ENCODE peak calls at places on chromosomes 13 and 19, in ten cellular contexts. One of them, this sample, is unnamed.

GRCh38 chr13:41500501-41500900 is 43.2 kb downstream of the RGCC start:
- DNase-seq in thyroid gland: no peak
- DNase-seq in neural progenitor cell: no peak
- DNase-seq in ascending aorta: no peak
- DNase-seq in A673: no peak
- DNase-seq in adrenal gland: no peak
- DNase-seq in cardiac muscle cell: no peak
- DNase-seq in aorta: no peak
- DNase-seq in A549: no peak
- DNase-seq in tibial nerve: no peak
- DNase-seq in this sample: no peak

GRCh38 chr13:37918116-37919100 is 48.8 kb upstream of the TRPC4 start:
- DNase-seq in thyroid gland: no peak
- DNase-seq in neural progenitor cell: peak; percentile 3
- DNase-seq in ascending aorta: no peak
- DNase-seq in A673: peak; percentile 39
- DNase-seq in adrenal gland: no peak
- DNase-seq in cardiac muscle cell: no peak
- DNase-seq in aorta: no peak
- DNase-seq in A549: no peak
- DNase-seq in tibial nerve: no peak
- DNase-seq in this sample: no peak

GRCh38 chr13:46796129-46796514 is 839 bp downstream of the ESD start:
- DNase-seq in thyroid gland: no peak
- DNase-seq in neural progenitor cell: no peak
- DNase-seq in ascending aorta: no peak
- DNase-seq in A673: no peak
- DNase-seq in adrenal gland: no peak
- DNase-seq in cardiac muscle cell: no peak
- DNase-seq in aorta: no peak
- DNase-seq in A549: no peak
- DNase-seq in tibial nerve: no peak
- DNase-seq in this sample: no peak

GRCh38 chr19:1252221-1252817 is 3.9 kb downstream of the MIDN start:
- DNase-seq in thyroid gland: peak; percentile 97
- DNase-seq in neural progenitor cell: no peak
- DNase-seq in ascending aorta: peak; percentile 87
- DNase-seq in A673: no peak
- DNase-seq in adrenal gland: peak; percentile 95
- DNase-seq in cardiac muscle cell: no peak
- DNase-seq in aorta: peak; percentile 97
- DNase-seq in A549: peak; percentile 85
- DNase-seq in tibial nerve: peak; percentile 85
- DNase-seq in this sample: peak; percentile 64

GRCh38 chr19:52336117-52336811 is at the start of gene ZNF610:
- DNase-seq in thyroid gland: peak; percentile 92
- DNase-seq in neural progenitor cell: peak; percentile 86
- DNase-seq in ascending aorta: peak; percentile 46
- DNase-seq in A673: peak; percentile 87
- DNase-seq in adrenal gland: peak; percentile 93
- DNase-seq in cardiac muscle cell: peak; percentile 90
- DNase-seq in aorta: peak; percentile 93
- DNase-seq in A549: no peak
- DNase-seq in tibial nerve: peak; percentile 81
- DNase-seq in this sample: peak; percentile 91

GRCh38 chr13:109778102-109778542 is 8.3 kb downstream of the IRS2 start:
- DNase-seq in thyroid gland: no peak
- DNase-seq in neural progenitor cell: peak; percentile 29
- DNase-seq in ascending aorta: no peak
- DNase-seq in A673: peak; percentile 60
- DNase-seq in adrenal gland: no peak
- DNase-seq in cardiac muscle cell: no peak
- DNase-seq in aorta: no peak
- DNase-seq in A549: peak; percentile 63
- DNase-seq in tibial nerve: no peak
- DNase-seq in this sample: no peak

GRCh38 chr19:6848986-6849385 is 38.4 kb upstream of the ADGRE1 start:
- DNase-seq in thyroid gland: no peak
- DNase-seq in neural progenitor cell: no peak
- DNase-seq in ascending aorta: no peak
- DNase-seq in A673: no peak
- DNase-seq in adrenal gland: no peak
- DNase-seq in cardiac muscle cell: no peak
- DNase-seq in aorta: no peak
- DNase-seq in A549: no peak
- DNase-seq in tibial nerve: no peak
- DNase-seq in this sample: no peak

GRCh38 chr13:61417171-61417570 is 1.5 kb upstream of the PCDH20 start:
- DNase-seq in thyroid gland: no peak
- DNase-seq in neural progenitor cell: no peak
- DNase-seq in ascending aorta: no peak
- DNase-seq in A673: no peak
- DNase-seq in adrenal gland: no peak
- DNase-seq in cardiac muscle cell: no peak
- DNase-seq in aorta: no peak
- DNase-seq in A549: no peak
- DNase-seq in tibial nerve: no peak
- DNase-seq in this sample: no peak

GRCh38 chr13:73106513-73107214 is 47.9 kb downstream of the KLF5 start:
- DNase-seq in thyroid gland: no peak
- DNase-seq in neural progenitor cell: no peak
- DNase-seq in ascending aorta: no peak
- DNase-seq in A673: no peak
- DNase-seq in adrenal gland: no peak
- DNase-seq in cardiac muscle cell: no peak
- DNase-seq in aorta: no peak
- DNase-seq in A549: no peak
- DNase-seq in tibial nerve: no peak
- DNase-seq in this sample: no peak

GRCh38 chr19:5141278-5141925 is 172.5 kb downstream of the KDM4B start:
- DNase-seq in thyroid gland: no peak
- DNase-seq in neural progenitor cell: no peak
- DNase-seq in ascending aorta: no peak
- DNase-seq in A673: no peak
- DNase-seq in adrenal gland: no peak
- DNase-seq in cardiac muscle cell: no peak
- DNase-seq in aorta: peak; percentile 41
- DNase-seq in A549: no peak
- DNase-seq in tibial nerve: no peak
- DNase-seq in this sample: peak; percentile 16

GRCh38 chr19:58399903-58400637 is 4.6 kb downstream of the RNF225 start:
- DNase-seq in thyroid gland: no peak
- DNase-seq in neural progenitor cell: no peak
- DNase-seq in ascending aorta: no peak
- DNase-seq in A673: no peak
- DNase-seq in adrenal gland: peak; percentile 31
- DNase-seq in cardiac muscle cell: no peak
- DNase-seq in aorta: peak; percentile 50
- DNase-seq in A549: no peak
- DNase-seq in tibial nerve: no peak
- DNase-seq in this sample: no peak

DNA sequence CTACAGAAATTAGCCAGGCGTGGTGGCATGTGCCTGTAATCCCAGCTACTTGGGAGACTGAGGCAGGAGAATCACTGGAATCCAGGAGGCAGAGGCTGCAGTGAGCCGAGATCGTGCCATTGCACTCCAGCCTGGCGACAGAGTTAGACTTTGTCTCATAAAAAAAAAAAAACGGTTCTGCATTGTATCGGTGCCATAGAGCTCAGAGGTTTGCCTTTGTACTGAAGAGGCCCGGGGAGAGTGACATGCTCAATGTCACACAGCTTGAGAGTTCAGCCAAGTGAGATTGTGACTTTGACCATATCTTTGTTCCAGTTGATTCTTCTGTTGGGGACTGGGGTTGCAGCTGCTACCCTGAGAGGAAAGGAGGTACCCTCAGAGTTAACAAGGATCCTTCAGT is 4.3 kb downstream of the HAUS8 start:
- DNase-seq in thyroid gland: no peak
- DNase-seq in neural progenitor cell: no peak
- DNase-seq in ascending aorta: no peak
- DNase-seq in A673: no peak
- DNase-seq in adrenal gland: no peak
- DNase-seq in cardiac muscle cell: no peak
- DNase-seq in aorta: no peak
- DNase-seq in A549: no peak
- DNase-seq in tibial nerve: no peak
- DNase-seq in this sample: no peak
- H3K4me1 ChIP-seq in thyroid gland: peaks cover 7% of the 10 kb centered on the region
- H3K4me1 ChIP-seq in neural progenitor cell: peaks cover 5% of the 10 kb centered on the region
- H3K4me1 ChIP-seq in ascending aorta: no peaks in the 10 kb centered on the region
- H3K4me1 ChIP-seq in A673: peaks cover 9% of the 10 kb centered on the region
- H3K4me1 ChIP-seq in adrenal gland: peaks cover 11% of the 10 kb centered on the region
- H3K4me1 ChIP-seq in cardiac muscle cell: peaks cover 6% of the 10 kb centered on the region
- H3K4me1 ChIP-seq in aorta: no peaks in the 10 kb centered on the region
- H3K4me1 ChIP-seq in A549: peaks cover 10% of the 10 kb centered on the region
- H3K4me1 ChIP-seq in tibial nerve: peaks cover 8% of the 10 kb centered on the region
- H3K4me1 ChIP-seq in this sample: no peaks in the 10 kb centered on the region

GRCh38 chr13:108425056-108425455 is 155.5 kb downstream of the TNFSF13B start:
- DNase-seq in thyroid gland: no peak
- DNase-seq in neural progenitor cell: no peak
- DNase-seq in ascending aorta: no peak
- DNase-seq in A673: no peak
- DNase-seq in adrenal gland: no peak
- DNase-seq in cardiac muscle cell: peak; percentile 23
- DNase-seq in aorta: no peak
- DNase-seq in A549: no peak
- DNase-seq in tibial nerve: no peak
- DNase-seq in this sample: no peak

GRCh38 chr13:108428691-108429090 is 159.2 kb downstream of the TNFSF13B start:
- DNase-seq in thyroid gland: no peak
- DNase-seq in neural progenitor cell: no peak
- DNase-seq in ascending aorta: no peak
- DNase-seq in A673: no peak
- DNase-seq in adrenal gland: no peak
- DNase-seq in cardiac muscle cell: no peak
- DNase-seq in aorta: no peak
- DNase-seq in A549: no peak
- DNase-seq in tibial nerve: no peak
- DNase-seq in this sample: no peak

GRCh38 chr13:108427355-108427754 is 157.8 kb downstream of the TNFSF13B start:
- DNase-seq in thyroid gland: no peak
- DNase-seq in neural progenitor cell: no peak
- DNase-seq in ascending aorta: no peak
- DNase-seq in A673: no peak
- DNase-seq in adrenal gland: no peak
- DNase-seq in cardiac muscle cell: no peak
- DNase-seq in aorta: no peak
- DNase-seq in A549: peak; percentile 6
- DNase-seq in tibial nerve: no peak
- DNase-seq in this sample: no peak

DNA sequence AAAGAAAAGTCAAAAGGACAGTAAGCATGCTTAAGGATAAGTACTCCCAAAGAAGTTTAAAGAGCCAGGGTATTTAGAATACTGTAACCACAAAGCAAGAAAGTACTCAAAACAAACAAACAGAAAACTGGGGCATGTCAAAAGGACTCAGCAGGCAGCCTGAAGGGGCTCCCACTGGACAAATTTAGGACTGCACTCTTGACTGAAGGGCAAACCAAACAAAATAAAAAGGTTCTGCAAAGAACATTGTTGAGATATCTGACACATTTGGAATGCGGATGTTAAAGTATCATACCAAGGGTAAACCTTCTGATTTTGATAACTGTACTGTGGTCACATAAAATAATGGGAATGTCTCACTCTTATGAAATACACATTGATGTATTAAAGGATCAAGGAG is 157.4 kb downstream of the TNFSF13B start:
- DNase-seq in thyroid gland: no peak
- DNase-seq in neural progenitor cell: no peak
- DNase-seq in ascending aorta: no peak
- DNase-seq in A673: no peak
- DNase-seq in adrenal gland: no peak
- DNase-seq in cardiac muscle cell: no peak
- DNase-seq in aorta: no peak
- DNase-seq in A549: no peak
- DNase-seq in tibial nerve: no peak
- DNase-seq in this sample: no peak
- H3K4me1 ChIP-seq in thyroid gland: no peaks in the 10 kb centered on the region
- H3K4me1 ChIP-seq in neural progenitor cell: no peaks in the 10 kb centered on the region
- H3K4me1 ChIP-seq in ascending aorta: no peaks in the 10 kb centered on the region
- H3K4me1 ChIP-seq in A673: no peaks in the 10 kb centered on the region
- H3K4me1 ChIP-seq in adrenal gland: no peaks in the 10 kb centered on the region
- H3K4me1 ChIP-seq in cardiac muscle cell: peaks cover 14% of the 10 kb centered on the region
- H3K4me1 ChIP-seq in aorta: no peaks in the 10 kb centered on the region
- H3K4me1 ChIP-seq in A549: no peaks in the 10 kb centered on the region
- H3K4me1 ChIP-seq in tibial nerve: no peaks in the 10 kb centered on the region
- H3K4me1 ChIP-seq in this sample: no peaks in the 10 kb centered on the region

GRCh38 chr19:35006342-35006998 is 6.3 kb downstream of the GRAMD1A start:
- DNase-seq in thyroid gland: no peak
- DNase-seq in neural progenitor cell: no peak
- DNase-seq in ascending aorta: no peak
- DNase-seq in A673: no peak
- DNase-seq in adrenal gland: peak; percentile 83
- DNase-seq in cardiac muscle cell: no peak
- DNase-seq in aorta: no peak
- DNase-seq in A549: peak; percentile 100
- DNase-seq in tibial nerve: no peak
- DNase-seq in this sample: no peak
- H3K4me1 ChIP-seq in thyroid gland: peaks cover 8% of the 10 kb centered on the region
- H3K4me1 ChIP-seq in neural progenitor cell: peaks cover 6% of the 10 kb centered on the region
- H3K4me1 ChIP-seq in ascending aorta: peaks cover 6% of the 10 kb centered on the region
- H3K4me1 ChIP-seq in A673: peaks cover 7% of the 10 kb centered on the region
- H3K4me1 ChIP-seq in adrenal gland: peaks cover 64% of the 10 kb centered on the region
- H3K4me1 ChIP-seq in cardiac muscle cell: peaks cover 4% of the 10 kb centered on the region
- H3K4me1 ChIP-seq in aorta: no peaks in the 10 kb centered on the region
- H3K4me1 ChIP-seq in A549: peaks cover 79% of the 10 kb centered on the region
- H3K4me1 ChIP-seq in tibial nerve: peaks cover 13% of the 10 kb centered on the region
- H3K4me1 ChIP-seq in this sample: no peaks in the 10 kb centered on the region

GRCh38 chr19:38656171-38656981 is 8.9 kb downstream of the ACTN4 start:
- DNase-seq in thyroid gland: no peak
- DNase-seq in neural progenitor cell: no peak
- DNase-seq in ascending aorta: no peak
- DNase-seq in A673: peak; percentile 74
- DNase-seq in adrenal gland: no peak
- DNase-seq in cardiac muscle cell: no peak
- DNase-seq in aorta: no peak
- DNase-seq in A549: peak; percentile 79
- DNase-seq in tibial nerve: peak; percentile 72
- DNase-seq in this sample: no peak

GRCh38 chr19:38653028-38653571 is 5.7 kb downstream of the ACTN4 start:
- DNase-seq in thyroid gland: no peak
- DNase-seq in neural progenitor cell: no peak
- DNase-seq in ascending aorta: no peak
- DNase-seq in A673: no peak
- DNase-seq in adrenal gland: no peak
- DNase-seq in cardiac muscle cell: no peak
- DNase-seq in aorta: no peak
- DNase-seq in A549: peak; percentile 82
- DNase-seq in tibial nerve: no peak
- DNase-seq in this sample: no peak

GRCh38 chr19:38657633-38658222 is 10.3 kb downstream of the ACTN4 start:
- DNase-seq in thyroid gland: peak; percentile 48
- DNase-seq in neural progenitor cell: peak; percentile 43
- DNase-seq in ascending aorta: no peak
- DNase-seq in A673: no peak
- DNase-seq in adrenal gland: no peak
- DNase-seq in cardiac muscle cell: no peak
- DNase-seq in aorta: no peak
- DNase-seq in A549: peak; percentile 95
- DNase-seq in tibial nerve: no peak
- DNase-seq in this sample: no peak

GRCh38 chr19:38654478-38655079 is 7.1 kb downstream of the ACTN4 start:
- DNase-seq in thyroid gland: no peak
- DNase-seq in neural progenitor cell: no peak
- DNase-seq in ascending aorta: no peak
- DNase-seq in A673: no peak
- DNase-seq in adrenal gland: no peak
- DNase-seq in cardiac muscle cell: no peak
- DNase-seq in aorta: no peak
- DNase-seq in A549: peak; percentile 62
- DNase-seq in tibial nerve: no peak
- DNase-seq in this sample: no peak

GRCh38 chr19:38655148-38655824 is 7.8 kb downstream of the ACTN4 start:
- DNase-seq in thyroid gland: no peak
- DNase-seq in neural progenitor cell: no peak
- DNase-seq in ascending aorta: no peak
- DNase-seq in A673: no peak
- DNase-seq in adrenal gland: no peak
- DNase-seq in cardiac muscle cell: no peak
- DNase-seq in aorta: no peak
- DNase-seq in A549: no peak
- DNase-seq in tibial nerve: no peak
- DNase-seq in this sample: no peak
- H3K4me1 ChIP-seq in thyroid gland: peaks cover 96% of the 10 kb centered on the region
- H3K4me1 ChIP-seq in neural progenitor cell: peaks cover 41% of the 10 kb centered on the region
- H3K4me1 ChIP-seq in ascending aorta: peaks cover 22% of the 10 kb centered on the region
- H3K4me1 ChIP-seq in A673: peaks cover 76% of the 10 kb centered on the region
- H3K4me1 ChIP-seq in adrenal gland: peaks cover 100% of the 10 kb centered on the region
- H3K4me1 ChIP-seq in cardiac muscle cell: peaks cover 74% of the 10 kb centered on the region
- H3K4me1 ChIP-seq in aorta: peaks cover 19% of the 10 kb centered on the region
- H3K4me1 ChIP-seq in A549: peaks cover 97% of the 10 kb centered on the region
- H3K4me1 ChIP-seq in tibial nerve: peaks cover 96% of the 10 kb centered on the region
- H3K4me1 ChIP-seq in this sample: peaks cover 2% of the 10 kb centered on the region